ENCODE peak calls at places on chromosome 18, in seven cellular contexts. I is iris pigment epithelial cell; H is HEK293T; Y is foreskin fibroblast; U is stimulated activated CD8-positive, alpha-beta memory T cell treated with anti-CD3 and anti-CD28 coated beads, Interleukin-7, amount 100 ng/mL, for 4 hours; N is ELF-1; W is SW 1271. F is an unnamed sample.

GRCh38 chr18:62324917-62325805 is at the start of gene TNFRSF11A:
- DNase-seq in W (no peak), N (no peak), U (peak; percentile 33), H (peak; percentile 76), I (no peak), Y (peak; percentile 37), F (no peak)

GRCh38 chr18:74316257-74317180 is 880 bp downstream of the C18orf63 start:
- DNase-seq in H (no peak), W (peak; percentile 73), Y (peak; percentile 80), I (peak; percentile 87), U (no peak), N (peak; percentile 12), F (peak; percentile 90)

GRCh38 chr18:48539406-48540328 is 836 bp downstream of the CTIF start:
- DNase-seq in N (peak; percentile 59), U (peak; percentile 25), Y (peak; percentile 77), W (peak; percentile 9), H (peak; percentile 17), I (peak; percentile 76), F (no peak)

GRCh38 chr18:50662177-50662576 is 102.3 kb downstream of the MAPK4 start:
- DNase-seq in Y (peak; percentile 20), U (no peak), I (peak; percentile 37), W (no peak), N (peak; percentile 57), H (peak; percentile 11), F (no peak)

GRCh38 chr18:46481847-46482245 is 175.2 kb downstream of the LOXHD1 start:
- DNase-seq in U (no peak), Y (peak; percentile 26), I (no peak), W (no peak), N (no peak), H (no peak), F (no peak)

GRCh38 chr18:75003764-75004690 is 204.9 kb downstream of the PTGR3 start:
- DNase-seq in W (no peak), H (no peak), Y (no peak), N (peak; percentile 20), I (no peak), U (no peak), F (no peak)

GRCh38 chr18:58947136-58947732 is 82.6 kb downstream of the ZNF532 start:
- DNase-seq in Y (no peak), H (no peak), I (no peak), W (no peak), U (no peak), N (no peak), F (no peak)

GRCh38 chr18:70961933-70962332 is 673.1 kb downstream of the SOCS6 start:
- DNase-seq in Y (no peak), H (no peak), N (no peak), I (no peak), U (no peak), W (no peak), F (no peak)

GRCh38 chr18:61333271-61333745 is at the start of gene CDH20:
- DNase-seq in I (peak; percentile 20), H (no peak), N (peak; percentile 45), U (no peak), Y (no peak), W (no peak), F (no peak)

GRCh38 chr18:9619545-9619944 is 5.2 kb upstream of the PPP4R1 start:
- DNase-seq in N (no peak), W (no peak), Y (peak; percentile 56), I (peak; percentile 90), H (no peak), U (no peak), F (no peak)

GRCh38 chr18:49059028-49059670 is 108.4 kb upstream of the SMAD7 start:
- DNase-seq in U (no peak), H (no peak), I (no peak), N (no peak), Y (peak; percentile 22), W (no peak), F (no peak)

GRCh38 chr18:48613589-48613988 is 74.8 kb downstream of the CTIF start:
- DNase-seq in H (no peak), N (peak; percentile 49), Y (peak; percentile 42), U (no peak), I (no peak), W (no peak), F (no peak)

GRCh38 chr18:79598046-79598884 is 81.3 kb upstream of the CTDP1 start:
- DNase-seq in I (no peak), U (no peak), N (no peak), W (no peak), H (no peak), Y (no peak), F (no peak)

GRCh38 chr18:67483237-67483636 is 33.3 kb downstream of the DSEL start:
- DNase-seq in W (no peak), U (no peak), I (no peak), N (no peak), H (no peak), Y (no peak), F (no peak)

GRCh38 chr18:73979742-73980141 is 167.9 kb downstream of the FBXO15 start:
- DNase-seq in Y (peak; percentile 87), W (no peak), H (no peak), U (no peak), I (peak; percentile 26), N (no peak), F (no peak)

GRCh38 chr18:51811883-51812282 is 528.1 kb upstream of the DCC start:
- DNase-seq in Y (no peak), N (no peak), W (no peak), H (no peak), U (no peak), I (no peak), F (no peak)

GRCh38 chr18:36441872-36442271 is 144.4 kb downstream of the FHOD3 start:
- DNase-seq in W (peak; percentile 10), N (no peak), I (peak; percentile 36), H (no peak), U (no peak), Y (peak; percentile 54), F (peak; percentile 64)

GRCh38 chr18:49875783-49876182 is 62.5 kb upstream of the ACAA2 start:
- DNase-seq in I (no peak), U (no peak), N (no peak), W (no peak), H (no peak), Y (no peak), F (no peak)

GRCh38 chr18:9876867-9877654 is 8.7 kb upstream of the TXNDC2 start:
- DNase-seq in W (peak; percentile 55), H (no peak), N (peak; percentile 83), Y (peak; percentile 88), I (peak; percentile 97), U (no peak), F (peak; percentile 66)

GRCh38 chr18:22417496-22418188 is at the start of gene CTAGE1:
- DNase-seq in U (no peak), H (no peak), N (peak; percentile 61), I (peak; percentile 38), Y (no peak), W (no peak), F (no peak)

GRCh38 chr18:45342653-45343052 is 272.6 kb upstream of the SLC14A2 start:
- DNase-seq in H (no peak), W (no peak), N (no peak), U (no peak), I (no peak), Y (no peak), F (no peak)

GRCh38 chr18:57436193-57436964 is 1.2 kb downstream of the ONECUT2 start:
- DNase-seq in W (no peak), I (no peak), N (peak; percentile 25), U (no peak), Y (no peak), H (no peak), F (no peak)

GRCh38 chr18:75531212-75531850 is 103.8 kb upstream of the SMIM21 start:
- DNase-seq in N (no peak), I (no peak), Y (no peak), W (no peak), H (no peak), U (no peak), F (no peak)

GRCh38 chr18:54801374-54801773 is 26.9 kb upstream of the RAB27B start:
- DNase-seq in H (no peak), I (peak; percentile 16), Y (peak; percentile 17), W (no peak), N (no peak), U (no peak), F (no peak)

GRCh38 chr18:76419811-76420210 is 75.2 kb downstream of the ZNF516 start:
- DNase-seq in W (no peak), U (no peak), Y (no peak), N (no peak), H (no peak), I (no peak), F (no peak)

GRCh38 chr18:55464581-55464980 is 123.4 kb downstream of the TCF4 start:
- DNase-seq in N (no peak), I (no peak), W (no peak), U (no peak), Y (no peak), H (no peak), F (no peak)

GRCh38 chr18:77054606-77055428 is 77.8 kb downstream of the MBP start:
- DNase-seq in Y (peak; percentile 95), W (peak; percentile 94), U (peak; percentile 65), I (peak; percentile 96), N (peak; percentile 82), H (peak; percentile 58), F (no peak)

GRCh38 chr18:74529811-74530583 is 4.3 kb upstream of the CNDP1 start:
- DNase-seq in U (no peak), Y (no peak), W (no peak), H (no peak), I (no peak), N (no peak), F (no peak)

GRCh38 chr18:26655614-26656400 is 107.5 kb upstream of the KCTD1 start:
- DNase-seq in N (peak; percentile 65), I (peak; percentile 42), Y (peak; percentile 82), W (peak; percentile 40), U (no peak), H (peak; percentile 71), F (no peak)

GRCh38 chr18:577606-578005 is 2.6 kb upstream of the CETN1 start:
- DNase-seq in U (no peak), W (no peak), Y (no peak), I (no peak), H (no peak), N (no peak), F (no peak)

GRCh38 chr18:34976899-34977786 is 64.1 kb upstream of the MAPRE2 start:
- DNase-seq in I (peak; percentile 38), Y (peak; percentile 71), N (peak; percentile 77), H (peak; percentile 82), W (peak; percentile 69), U (peak; percentile 83), F (no peak)

GRCh38 chr18:59423251-59423650 is 64.2 kb upstream of the LMAN1 start:
- DNase-seq in U (no peak), I (peak; percentile 60), N (no peak), H (no peak), Y (peak; percentile 60), W (no peak), F (no peak)

GRCh38 chr18:51342815-51343214 is 145.3 kb upstream of the MEX3C start:
- DNase-seq in U (no peak), I (peak; percentile 29), N (no peak), H (no peak), Y (peak; percentile 16), W (peak; percentile 6), F (no peak)

GRCh38 chr18:3388980-3389379 is 61.0 kb upstream of the TGIF1 start:
- DNase-seq in Y (no peak), N (no peak), U (no peak), H (no peak), I (no peak), W (no peak), F (no peak)

GRCh38 chr18:60568211-60568610 is 195.6 kb upstream of the MC4R start:
- DNase-seq in Y (no peak), U (no peak), N (no peak), I (no peak), W (no peak), H (no peak), F (no peak)

GRCh38 chr18:5982332-5982731 is 87.0 kb upstream of the TMEM200C start:
- DNase-seq in N (no peak), H (no peak), I (no peak), U (no peak), W (no peak), Y (no peak), F (no peak)

GRCh38 chr18:7459851-7460774 is 107.0 kb upstream of the PTPRM start:
- DNase-seq in Y (peak; percentile 2), I (peak; percentile 8), U (no peak), W (no peak), H (no peak), N (no peak), F (no peak)

GRCh38 chr18:14074187-14074586 is 58.0 kb downstream of the ZNF519 start:
- DNase-seq in I (no peak), N (peak; percentile 35), U (no peak), Y (no peak), H (peak; percentile 14), W (no peak), F (no peak)